ENCODE peak calls at places on chromosomes 4 and X, in seven cellular contexts. R, J, V, X, C, F and E are unnamed samples.

GRCh38 chr4:80461412-80461811 is 125.9 kb downstream of the CFAP299 start:
- DNase-seq in V (no peak), J (no peak), X (no peak), F (no peak), C (no peak), R (no peak), E (no peak)

GRCh38 chrX:109911046-109911445 is 91.9 kb upstream of the TMEM164 start:
- DNase-seq in J (no peak), R (peak; percentile 16), C (no peak), F (no peak), V (no peak), X (no peak), E (peak; percentile 22)

GRCh38 chr4:1856920-1857699 is 1.2 kb upstream of the LETM1 start:
- DNase-seq in V (no peak), R (peak; percentile 62), J (no peak), F (peak; percentile 59), X (no peak), C (no peak), E (peak; percentile 34)

GRCh38 chrX:18895157-18895952 is 88.6 kb downstream of the PHKA2 start:
- DNase-seq in F (peak; percentile 72), C (peak; percentile 73), R (peak; percentile 51), V (no peak), X (no peak), J (no peak), E (peak; percentile 59)

GRCh38 chr4:10529256-10529890 is 72.1 kb upstream of the ZNF518B start:
- DNase-seq in R (no peak), C (peak; percentile 50), F (no peak), V (no peak), X (no peak), J (no peak), E (no peak)

GRCh38 chr4:164935363-164935762 is 42.1 kb downstream of the TRIM61 start:
- DNase-seq in J (no peak), R (no peak), F (no peak), V (no peak), X (no peak), C (no peak), E (no peak)

GRCh38 chrX:19785647-19786046 is 101.8 kb downstream of the SH3KBP1 start:
- DNase-seq in V (no peak), X (no peak), J (no peak), R (no peak), F (no peak), C (no peak), E (no peak)

GRCh38 chrX:155966876-155967275 is 30.6 kb upstream of the IL9R start:
- DNase-seq in X (no peak), V (no peak), J (peak; percentile 2), C (peak; percentile 16), F (no peak), R (no peak), E (no peak)